ENCODE peak calls at places on chromosome 13, in seven cellular contexts. V, N, L, S, K, Z and F are unnamed samples.

GRCh38 chr13:28423010-28423409 is 71.9 kb downstream of the FLT1 start:
- DNase-seq in V (no peak), N (peak; percentile 31), L (no peak), S (no peak), K (peak; percentile 24), Z (no peak), F (no peak)

GRCh38 chr13:41107584-41108014 is 25.0 kb downstream of the KBTBD6 start:
- DNase-seq in V (no peak), N (no peak), L (no peak), S (no peak), K (no peak), Z (no peak), F (no peak)

GRCh38 chr13:110371550-110372465 is 64.7 kb downstream of the COL4A2 start:
- DNase-seq in V (no peak), N (no peak), L (peak; percentile 24), S (peak; percentile 59), K (no peak), Z (no peak), F (no peak)

GRCh38 chr13:31951215-31951678 is 80.3 kb upstream of the FRY start:
- DNase-seq in V (no peak), N (peak; percentile 57), L (peak; percentile 79), S (peak; percentile 14), K (peak; percentile 65), Z (peak; percentile 8), F (no peak)

GRCh38 chr13:30819136-30819875 is 84.0 kb downstream of the ALOX5AP start:
- DNase-seq in V (no peak), N (no peak), L (peak; percentile 45), S (peak; percentile 80), K (no peak), Z (no peak), F (no peak)

GRCh38 chr13:108575430-108575829 is 54.0 kb upstream of the MYO16 start:
- DNase-seq in V (no peak), N (no peak), L (no peak), S (no peak), K (no peak), Z (no peak), F (no peak)

GRCh38 chr13:40074338-40074737 is 418.9 kb downstream of the COG6 start:
- DNase-seq in V (no peak), N (no peak), L (no peak), S (peak; percentile 77), K (no peak), Z (no peak), F (no peak)

GRCh38 chr13:112730157-112730671 is 40.4 kb downstream of the ATP11A start:
- DNase-seq in V (no peak), N (no peak), L (no peak), S (no peak), K (peak; percentile 67), Z (no peak), F (no peak)

GRCh38 chr13:31625115-31625514 is 114.2 kb upstream of the RXFP2 start:
- DNase-seq in V (no peak), N (no peak), L (peak; percentile 50), S (no peak), K (no peak), Z (no peak), F (peak; percentile 13)

GRCh38 chr13:46121597-46122163 is 16.8 kb upstream of the CPB2 start:
- DNase-seq in V (no peak), N (no peak), L (no peak), S (no peak), K (no peak), Z (no peak), F (no peak)

GRCh38 chr13:98619556-98619955 is 42.6 kb upstream of the STK24 start:
- DNase-seq in V (no peak), N (no peak), L (peak; percentile 66), S (no peak), K (no peak), Z (no peak), F (no peak)

GRCh38 chr13:25247345-25247744 is 39.9 kb downstream of the MTMR6 start:
- DNase-seq in V (no peak), N (no peak), L (no peak), S (no peak), K (no peak), Z (no peak), F (no peak)

GRCh38 chr13:32581177-32581786 is 5.0 kb upstream of the PDS5B start:
- DNase-seq in V (no peak), N (no peak), L (peak; percentile 29), S (peak; percentile 4), K (no peak), Z (no peak), F (no peak)

GRCh38 chr13:39016087-39016486 is 21.8 kb downstream of the PROSER1 start:
- DNase-seq in V (no peak), N (no peak), L (no peak), S (no peak), K (no peak), Z (no peak), F (no peak)

GRCh38 chr13:113917523-113918371 is 53.9 kb upstream of the GAS6 start:
- DNase-seq in V (peak; percentile 74), N (no peak), L (no peak), S (no peak), K (no peak), Z (no peak), F (no peak)

GRCh38 chr13:37306778-37307544 is 201.5 kb upstream of the CSNK1A1L start:
- DNase-seq in V (no peak), N (no peak), L (peak; percentile 94), S (peak; percentile 99), K (no peak), Z (no peak), F (peak; percentile 91)

GRCh38 chr13:74210693-74211393 is 76.6 kb upstream of the KLF12 start:
- DNase-seq in V (no peak), N (no peak), L (peak; percentile 92), S (peak; percentile 97), K (no peak), Z (no peak), F (peak; percentile 100)

GRCh38 chr13:111074826-111075225 is 40.3 kb upstream of the ARHGEF7 start:
- DNase-seq in V (no peak), N (no peak), L (no peak), S (no peak), K (no peak), Z (no peak), F (no peak)

GRCh38 chr13:25771641-25772478 is 280.0 kb downstream of the SHISA2 start:
- DNase-seq in V (peak; percentile 26), N (no peak), L (peak; percentile 38), S (peak; percentile 55), K (no peak), Z (no peak), F (peak; percentile 29)

GRCh38 chr13:55615080-55615479 is 1525.6 kb upstream of the PRR20A start:
- DNase-seq in V (no peak), N (no peak), L (no peak), S (no peak), K (no peak), Z (no peak), F (no peak)

GRCh38 chr13:67515895-67516294 is 285.8 kb upstream of the PCDH9 start:
- DNase-seq in V (no peak), N (no peak), L (peak; percentile 29), S (peak; percentile 84), K (no peak), Z (no peak), F (peak; percentile 87)

DNA sequence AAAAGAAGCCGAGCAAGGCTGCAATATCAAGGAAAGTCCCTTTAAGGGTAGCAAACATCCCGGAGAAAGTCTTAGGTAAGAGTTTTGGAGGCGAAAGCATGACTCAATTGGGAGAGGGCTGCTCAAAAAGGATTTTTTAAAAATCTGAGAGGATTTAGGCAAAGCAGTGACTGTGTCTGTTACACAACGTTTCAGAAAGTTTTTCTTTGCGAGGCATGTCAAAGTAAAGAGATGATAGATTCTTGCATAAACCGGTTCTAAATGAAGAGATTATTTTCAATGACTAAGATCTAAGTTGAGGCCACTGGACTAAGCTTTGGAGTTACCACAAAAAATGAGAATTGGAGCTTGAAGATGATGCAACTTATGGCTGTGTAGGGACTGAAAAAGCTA is 43.7 kb upstream of the ENOX1 start:
- DNase-seq in V (no peak), N (no peak), L (peak; percentile 71), S (peak; percentile 81), K (no peak), Z (no peak), F (peak; percentile 87)
- H3K4me3 ChIP-seq in V (no peak overlapping the region), N (no peak overlapping the region), L (no peak overlapping the region), S (no peak overlapping the region), K (no peak overlapping the region), Z (no peak overlapping the region), F (no peak overlapping the region)

GRCh38 chr13:49643003-49643651 is 14.8 kb downstream of the ARL11 start:
- DNase-seq in V (no peak), N (no peak), L (no peak), S (no peak), K (no peak), Z (no peak), F (no peak)
- H3K4me3 ChIP-seq in V (no peak overlapping the region), N (no peak overlapping the region), L (no peak overlapping the region), S (no peak overlapping the region), K (peak overlapping the region; percentile 41), Z (no peak overlapping the region), F (no peak overlapping the region)

GRCh38 chr13:95404141-95404882 is 103.1 kb upstream of the ABCC4 start:
- DNase-seq in V (peak; percentile 94), N (peak; percentile 88), L (peak; percentile 76), S (peak; percentile 44), K (peak; percentile 79), Z (peak; percentile 4), F (peak; percentile 39)

GRCh38 chr13:95403349-95404140 is 102.3 kb upstream of the ABCC4 start:
- DNase-seq in V (no peak), N (no peak), L (no peak), S (peak; percentile 0), K (no peak), Z (no peak), F (no peak)
- H3K4me3 ChIP-seq in V (no peak overlapping the region), N (no peak overlapping the region), L (peak overlapping the region; percentile 42), S (peak overlapping the region; percentile 48), K (peak overlapping the region; percentile 59), Z (peak overlapping the region; percentile 39), F (peak overlapping the region; percentile 38)

DNA sequence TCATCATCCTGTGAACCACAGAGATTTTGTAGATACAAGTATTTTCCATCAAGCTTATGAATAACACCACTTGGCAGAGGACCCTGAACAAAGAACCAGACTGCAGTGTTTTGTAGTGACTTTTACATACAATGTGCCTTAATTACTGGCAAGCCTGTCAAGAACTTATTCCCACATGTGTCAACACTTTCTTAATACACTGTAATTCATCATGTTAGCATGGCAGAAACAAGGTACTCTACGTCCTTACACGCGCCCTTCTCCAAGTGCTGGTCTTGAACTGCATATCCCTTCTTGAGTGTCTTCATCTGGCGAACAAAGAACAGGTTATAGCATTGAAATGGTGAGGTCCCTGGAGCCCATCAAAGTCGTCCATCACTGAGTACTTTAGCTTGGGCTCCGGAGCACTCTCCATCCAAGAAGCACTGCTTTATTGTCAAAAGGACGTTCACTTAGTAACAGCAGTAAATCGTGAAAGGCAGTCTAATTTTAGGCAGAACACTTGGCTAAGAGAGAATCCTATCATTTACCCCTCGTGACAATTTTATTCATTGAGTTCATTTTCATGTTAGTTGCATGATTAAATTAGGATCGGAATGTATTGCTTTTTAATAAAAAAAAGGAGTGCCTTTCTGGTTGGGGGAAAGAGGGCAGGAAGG is 376.2 kb downstream of the DLEU7 start:
- DNase-seq in V (no peak), N (no peak), L (no peak), S (no peak), K (no peak), Z (no peak), F (peak; percentile 40)
- H3K4me3 ChIP-seq in V (no peak overlapping the region), N (no peak overlapping the region), L (no peak overlapping the region), S (no peak overlapping the region), K (no peak overlapping the region), Z (no peak overlapping the region), F (no peak overlapping the region)